ENCODE peak calls at places on chromosome 6, in seven cellular contexts. W is NCI-H2081; O is NCI-H1048; F is fibroblast of mammary gland; G is glutamatergic neuron; J is memory B cell; E is stimulated activated CD8-positive, alpha-beta memory T cell treated with anti-CD3 and anti-CD28 coated beads, Interleukin-15, amount 100 ng/mL, for 24 hours. A is an unnamed sample.

GRCh38 chr6:142822383-142822782 is 122.6 kb downstream of the HIVEP2 start:
- DNase-seq in W (no peak), O (no peak), F (no peak), G (no peak), J (no peak), E (no peak), A (no peak)

GRCh38 chr6:18506387-18507017 is 119.4 kb downstream of the RNF144B start:
- DNase-seq in W (peak), O (no peak), F (peak), G (no peak), J (no peak), E (no peak), A (no peak)

GRCh38 chr6:42928748-42929087 is 562 bp upstream of the CNPY3 start:
- DNase-seq in W (peak), O (no peak), F (no peak), G (no peak), J (peak), E (no peak), A (no peak)

GRCh38 chr6:7424967-7425807 is 35.6 kb downstream of the RIOK1 start:
- DNase-seq in W (no peak), O (no peak), F (peak), G (no peak), J (no peak), E (no peak), A (no peak)

GRCh38 chr6:122947355-122947754 is 48.7 kb upstream of the CLVS2 start:
- DNase-seq in W (no peak), O (no peak), F (peak), G (no peak), J (no peak), E (no peak), A (no peak)

GRCh38 chr6:157020398-157021266 is 243.5 kb downstream of the ARID1B start:
- DNase-seq in W (peak), O (no peak), F (peak), G (peak), J (peak), E (peak), A (no peak)

GRCh38 chr6:167776906-167777645 is 49.6 kb upstream of the AFDN start:
- DNase-seq in W (no peak), O (no peak), F (no peak), G (no peak), J (no peak), E (no peak), A (no peak)

GRCh38 chr6:159065751-159066329 is 21.0 kb upstream of the TAGAP start:
- DNase-seq in W (no peak), O (no peak), F (no peak), G (no peak), J (no peak), E (no peak), A (no peak)

GRCh38 chr6:53326372-53327016 is 22.3 kb downstream of the ELOVL5 start:
- DNase-seq in W (no peak), O (no peak), F (peak), G (no peak), J (no peak), E (no peak), A (peak)

A was measured in smooth muscle cell of the brain vasculature.